ENCODE peak calls at places on chromosomes 16 and 17, in ten cellular contexts. One of them, this sample, is unnamed.
A peak's percentile ranks its signal among the peaks of the same experiment; 100 is the strongest.

GRCh38 chr17:81399481-81400153 is 4.4 kb downstream of the BAHCC1 start:
- DNase-seq in NCI-H1092: no peak
- DNase-seq in uterus: no peak
- DNase-seq in stimulated activated CD8-positive, alpha-beta memory T cell treated with anti-CD3 and anti-CD28 coated beads, Interleukin-12 subunit alpha, Interleukin-12 subunit beta, amount 100 ng/mL, for 4 hours: no peak
- DNase-seq in naive thymus-derived CD8-positive, alpha-beta T cell: no peak
- DNase-seq in NCI-H1048: no peak
- DNase-seq in activated naive CD8-positive, alpha-beta T cell treated with anti-CD3 and anti-CD28 coated beads for 36 hours: no peak
- DNase-seq in GM20000: peak; percentile 77
- DNase-seq in A172: no peak
- DNase-seq in KBM-7: no peak
- DNase-seq in this sample: no peak

GRCh38 chr16:3007059-3007956 is 5.4 kb upstream of the CLDN9 start:
- DNase-seq in NCI-H1092: no peak
- DNase-seq in uterus: no peak
- DNase-seq in stimulated activated CD8-positive, alpha-beta memory T cell treated with anti-CD3 and anti-CD28 coated beads, Interleukin-12 subunit alpha, Interleukin-12 subunit beta, amount 100 ng/mL, for 4 hours: no peak
- DNase-seq in naive thymus-derived CD8-positive, alpha-beta T cell: no peak
- DNase-seq in NCI-H1048: no peak
- DNase-seq in activated naive CD8-positive, alpha-beta T cell treated with anti-CD3 and anti-CD28 coated beads for 36 hours: no peak
- DNase-seq in GM20000: peak; percentile 59
- DNase-seq in A172: no peak
- DNase-seq in KBM-7: peak; percentile 80
- DNase-seq in this sample: no peak

GRCh38 chr16:11112723-11113348 is 143.2 kb downstream of the SOCS1 start:
- DNase-seq in NCI-H1092: peak; percentile 51
- DNase-seq in uterus: no peak
- DNase-seq in stimulated activated CD8-positive, alpha-beta memory T cell treated with anti-CD3 and anti-CD28 coated beads, Interleukin-12 subunit alpha, Interleukin-12 subunit beta, amount 100 ng/mL, for 4 hours: no peak
- DNase-seq in naive thymus-derived CD8-positive, alpha-beta T cell: no peak
- DNase-seq in NCI-H1048: no peak
- DNase-seq in activated naive CD8-positive, alpha-beta T cell treated with anti-CD3 and anti-CD28 coated beads for 36 hours: no peak
- DNase-seq in GM20000: no peak
- DNase-seq in A172: no peak
- DNase-seq in KBM-7: no peak
- DNase-seq in this sample: no peak

GRCh38 chr17:74274060-74274702 is at the start of gene DNAI2:
- DNase-seq in NCI-H1092: peak; percentile 55
- DNase-seq in uterus: no peak
- DNase-seq in stimulated activated CD8-positive, alpha-beta memory T cell treated with anti-CD3 and anti-CD28 coated beads, Interleukin-12 subunit alpha, Interleukin-12 subunit beta, amount 100 ng/mL, for 4 hours: no peak
- DNase-seq in naive thymus-derived CD8-positive, alpha-beta T cell: no peak
- DNase-seq in NCI-H1048: no peak
- DNase-seq in activated naive CD8-positive, alpha-beta T cell treated with anti-CD3 and anti-CD28 coated beads for 36 hours: peak; percentile 16
- DNase-seq in GM20000: no peak
- DNase-seq in A172: no peak
- DNase-seq in KBM-7: no peak
- DNase-seq in this sample: no peak

GRCh38 chr16:86414991-86415740 is 95.2 kb upstream of the FOXF1 start:
- DNase-seq in NCI-H1092: no peak
- DNase-seq in uterus: no peak
- DNase-seq in stimulated activated CD8-positive, alpha-beta memory T cell treated with anti-CD3 and anti-CD28 coated beads, Interleukin-12 subunit alpha, Interleukin-12 subunit beta, amount 100 ng/mL, for 4 hours: no peak
- DNase-seq in naive thymus-derived CD8-positive, alpha-beta T cell: no peak
- DNase-seq in NCI-H1048: no peak
- DNase-seq in activated naive CD8-positive, alpha-beta T cell treated with anti-CD3 and anti-CD28 coated beads for 36 hours: no peak
- DNase-seq in GM20000: no peak
- DNase-seq in A172: no peak
- DNase-seq in KBM-7: no peak
- DNase-seq in this sample: no peak

GRCh38 chr17:62064791-62065563 is at the start of gene MED13:
- DNase-seq in NCI-H1092: no peak
- DNase-seq in uterus: peak; percentile 56
- DNase-seq in stimulated activated CD8-positive, alpha-beta memory T cell treated with anti-CD3 and anti-CD28 coated beads, Interleukin-12 subunit alpha, Interleukin-12 subunit beta, amount 100 ng/mL, for 4 hours: peak; percentile 40
- DNase-seq in naive thymus-derived CD8-positive, alpha-beta T cell: peak; percentile 57
- DNase-seq in NCI-H1048: peak; percentile 6
- DNase-seq in activated naive CD8-positive, alpha-beta T cell treated with anti-CD3 and anti-CD28 coated beads for 36 hours: peak; percentile 57
- DNase-seq in GM20000: peak; percentile 77
- DNase-seq in A172: peak; percentile 21
- DNase-seq in KBM-7: peak; percentile 46
- DNase-seq in this sample: peak; percentile 45

GRCh38 chr17:82687375-82687861 is 11.1 kb downstream of the RAB40B start:
- DNase-seq in NCI-H1092: no peak
- DNase-seq in uterus: no peak
- DNase-seq in stimulated activated CD8-positive, alpha-beta memory T cell treated with anti-CD3 and anti-CD28 coated beads, Interleukin-12 subunit alpha, Interleukin-12 subunit beta, amount 100 ng/mL, for 4 hours: no peak
- DNase-seq in naive thymus-derived CD8-positive, alpha-beta T cell: no peak
- DNase-seq in NCI-H1048: peak; percentile 31
- DNase-seq in activated naive CD8-positive, alpha-beta T cell treated with anti-CD3 and anti-CD28 coated beads for 36 hours: no peak
- DNase-seq in GM20000: no peak
- DNase-seq in A172: no peak
- DNase-seq in KBM-7: no peak
- DNase-seq in this sample: no peak

GRCh38 chr16:5502467-5502869 is 404.9 kb upstream of the EEF2KMT start:
- DNase-seq in NCI-H1092: no peak
- DNase-seq in uterus: no peak
- DNase-seq in stimulated activated CD8-positive, alpha-beta memory T cell treated with anti-CD3 and anti-CD28 coated beads, Interleukin-12 subunit alpha, Interleukin-12 subunit beta, amount 100 ng/mL, for 4 hours: no peak
- DNase-seq in naive thymus-derived CD8-positive, alpha-beta T cell: no peak
- DNase-seq in NCI-H1048: no peak
- DNase-seq in activated naive CD8-positive, alpha-beta T cell treated with anti-CD3 and anti-CD28 coated beads for 36 hours: no peak
- DNase-seq in GM20000: no peak
- DNase-seq in A172: no peak
- DNase-seq in KBM-7: peak; percentile 21
- DNase-seq in this sample: no peak

GRCh38 chr16:23355106-23355670 is 53.1 kb downstream of the SCNN1B start:
- DNase-seq in NCI-H1092: no peak
- DNase-seq in uterus: no peak
- DNase-seq in stimulated activated CD8-positive, alpha-beta memory T cell treated with anti-CD3 and anti-CD28 coated beads, Interleukin-12 subunit alpha, Interleukin-12 subunit beta, amount 100 ng/mL, for 4 hours: no peak
- DNase-seq in naive thymus-derived CD8-positive, alpha-beta T cell: no peak
- DNase-seq in NCI-H1048: no peak
- DNase-seq in activated naive CD8-positive, alpha-beta T cell treated with anti-CD3 and anti-CD28 coated beads for 36 hours: no peak
- DNase-seq in GM20000: no peak
- DNase-seq in A172: no peak
- DNase-seq in KBM-7: no peak
- DNase-seq in this sample: no peak

GRCh38 chr16:14525596-14525995 is 104.5 kb downstream of the PARN start:
- DNase-seq in NCI-H1092: no peak
- DNase-seq in uterus: no peak
- DNase-seq in stimulated activated CD8-positive, alpha-beta memory T cell treated with anti-CD3 and anti-CD28 coated beads, Interleukin-12 subunit alpha, Interleukin-12 subunit beta, amount 100 ng/mL, for 4 hours: no peak
- DNase-seq in naive thymus-derived CD8-positive, alpha-beta T cell: no peak
- DNase-seq in NCI-H1048: no peak
- DNase-seq in activated naive CD8-positive, alpha-beta T cell treated with anti-CD3 and anti-CD28 coated beads for 36 hours: no peak
- DNase-seq in GM20000: no peak
- DNase-seq in A172: no peak
- DNase-seq in KBM-7: no peak
- DNase-seq in this sample: no peak

GRCh38 chr17:75902406-75902805 is 2.3 kb downstream of the MRPL38 start:
- DNase-seq in NCI-H1092: no peak
- DNase-seq in uterus: no peak
- DNase-seq in stimulated activated CD8-positive, alpha-beta memory T cell treated with anti-CD3 and anti-CD28 coated beads, Interleukin-12 subunit alpha, Interleukin-12 subunit beta, amount 100 ng/mL, for 4 hours: no peak
- DNase-seq in naive thymus-derived CD8-positive, alpha-beta T cell: no peak
- DNase-seq in NCI-H1048: no peak
- DNase-seq in activated naive CD8-positive, alpha-beta T cell treated with anti-CD3 and anti-CD28 coated beads for 36 hours: no peak
- DNase-seq in GM20000: no peak
- DNase-seq in A172: no peak
- DNase-seq in KBM-7: no peak
- DNase-seq in this sample: no peak

GRCh38 chr16:79176987-79177386 is 423.6 kb downstream of the MAF start:
- DNase-seq in NCI-H1092: no peak
- DNase-seq in uterus: no peak
- DNase-seq in stimulated activated CD8-positive, alpha-beta memory T cell treated with anti-CD3 and anti-CD28 coated beads, Interleukin-12 subunit alpha, Interleukin-12 subunit beta, amount 100 ng/mL, for 4 hours: peak; percentile 4
- DNase-seq in naive thymus-derived CD8-positive, alpha-beta T cell: no peak
- DNase-seq in NCI-H1048: no peak
- DNase-seq in activated naive CD8-positive, alpha-beta T cell treated with anti-CD3 and anti-CD28 coated beads for 36 hours: no peak
- DNase-seq in GM20000: no peak
- DNase-seq in A172: no peak
- DNase-seq in KBM-7: peak; percentile 72
- DNase-seq in this sample: no peak

GRCh38 chr16:17273142-17273561 is 197.6 kb downstream of the XYLT1 start:
- DNase-seq in NCI-H1092: no peak
- DNase-seq in uterus: no peak
- DNase-seq in stimulated activated CD8-positive, alpha-beta memory T cell treated with anti-CD3 and anti-CD28 coated beads, Interleukin-12 subunit alpha, Interleukin-12 subunit beta, amount 100 ng/mL, for 4 hours: no peak
- DNase-seq in naive thymus-derived CD8-positive, alpha-beta T cell: no peak
- DNase-seq in NCI-H1048: no peak
- DNase-seq in activated naive CD8-positive, alpha-beta T cell treated with anti-CD3 and anti-CD28 coated beads for 36 hours: peak; percentile 48
- DNase-seq in GM20000: peak; percentile 52
- DNase-seq in A172: peak; percentile 14
- DNase-seq in KBM-7: no peak
- DNase-seq in this sample: peak; percentile 70

GRCh38 chr16:75216127-75216526 is 2.7 kb upstream of the CTRB1 start:
- DNase-seq in NCI-H1092: no peak
- DNase-seq in uterus: no peak
- DNase-seq in stimulated activated CD8-positive, alpha-beta memory T cell treated with anti-CD3 and anti-CD28 coated beads, Interleukin-12 subunit alpha, Interleukin-12 subunit beta, amount 100 ng/mL, for 4 hours: no peak
- DNase-seq in naive thymus-derived CD8-positive, alpha-beta T cell: no peak
- DNase-seq in NCI-H1048: no peak
- DNase-seq in activated naive CD8-positive, alpha-beta T cell treated with anti-CD3 and anti-CD28 coated beads for 36 hours: no peak
- DNase-seq in GM20000: no peak
- DNase-seq in A172: no peak
- DNase-seq in KBM-7: no peak
- DNase-seq in this sample: no peak

GRCh38 chr16:77273-77806 is 685 bp upstream of the MPG start:
- DNase-seq in NCI-H1092: no peak
- DNase-seq in uterus: peak; percentile 64
- DNase-seq in stimulated activated CD8-positive, alpha-beta memory T cell treated with anti-CD3 and anti-CD28 coated beads, Interleukin-12 subunit alpha, Interleukin-12 subunit beta, amount 100 ng/mL, for 4 hours: no peak
- DNase-seq in naive thymus-derived CD8-positive, alpha-beta T cell: no peak
- DNase-seq in NCI-H1048: no peak
- DNase-seq in activated naive CD8-positive, alpha-beta T cell treated with anti-CD3 and anti-CD28 coated beads for 36 hours: peak; percentile 55
- DNase-seq in GM20000: peak; percentile 81
- DNase-seq in A172: no peak
- DNase-seq in KBM-7: peak; percentile 45
- DNase-seq in this sample: peak; percentile 78

GRCh38 chr17:27384261-27384701 is 72.0 kb upstream of the KSR1 start:
- DNase-seq in NCI-H1092: peak; percentile 33
- DNase-seq in uterus: peak; percentile 62
- DNase-seq in stimulated activated CD8-positive, alpha-beta memory T cell treated with anti-CD3 and anti-CD28 coated beads, Interleukin-12 subunit alpha, Interleukin-12 subunit beta, amount 100 ng/mL, for 4 hours: no peak
- DNase-seq in naive thymus-derived CD8-positive, alpha-beta T cell: no peak
- DNase-seq in NCI-H1048: no peak
- DNase-seq in activated naive CD8-positive, alpha-beta T cell treated with anti-CD3 and anti-CD28 coated beads for 36 hours: no peak
- DNase-seq in GM20000: no peak
- DNase-seq in A172: peak; percentile 98
- DNase-seq in KBM-7: no peak
- DNase-seq in this sample: no peak

GRCh38 chr16:165539-166374 is at the start of gene HBM:
- DNase-seq in NCI-H1092: no peak
- DNase-seq in uterus: no peak
- DNase-seq in stimulated activated CD8-positive, alpha-beta memory T cell treated with anti-CD3 and anti-CD28 coated beads, Interleukin-12 subunit alpha, Interleukin-12 subunit beta, amount 100 ng/mL, for 4 hours: no peak
- DNase-seq in naive thymus-derived CD8-positive, alpha-beta T cell: no peak
- DNase-seq in NCI-H1048: no peak
- DNase-seq in activated naive CD8-positive, alpha-beta T cell treated with anti-CD3 and anti-CD28 coated beads for 36 hours: peak; percentile 19
- DNase-seq in GM20000: peak; percentile 62
- DNase-seq in A172: no peak
- DNase-seq in KBM-7: no peak
- DNase-seq in this sample: no peak

GRCh38 chr16:84277244-84277823 is 17.3 kb upstream of the WFDC1 start:
- DNase-seq in NCI-H1092: peak; percentile 56
- DNase-seq in uterus: peak; percentile 35
- DNase-seq in stimulated activated CD8-positive, alpha-beta memory T cell treated with anti-CD3 and anti-CD28 coated beads, Interleukin-12 subunit alpha, Interleukin-12 subunit beta, amount 100 ng/mL, for 4 hours: peak; percentile 39
- DNase-seq in naive thymus-derived CD8-positive, alpha-beta T cell: peak; percentile 69
- DNase-seq in NCI-H1048: peak; percentile 14
- DNase-seq in activated naive CD8-positive, alpha-beta T cell treated with anti-CD3 and anti-CD28 coated beads for 36 hours: peak; percentile 63
- DNase-seq in GM20000: peak; percentile 73
- DNase-seq in A172: peak; percentile 63
- DNase-seq in KBM-7: peak; percentile 59
- DNase-seq in this sample: peak; percentile 61

GRCh38 chr16:49632111-49632797 is 223.7 kb downstream of the ZNF423 start:
- DNase-seq in NCI-H1092: no peak
- DNase-seq in uterus: no peak
- DNase-seq in stimulated activated CD8-positive, alpha-beta memory T cell treated with anti-CD3 and anti-CD28 coated beads, Interleukin-12 subunit alpha, Interleukin-12 subunit beta, amount 100 ng/mL, for 4 hours: no peak
- DNase-seq in naive thymus-derived CD8-positive, alpha-beta T cell: no peak
- DNase-seq in NCI-H1048: no peak
- DNase-seq in activated naive CD8-positive, alpha-beta T cell treated with anti-CD3 and anti-CD28 coated beads for 36 hours: no peak
- DNase-seq in GM20000: no peak
- DNase-seq in A172: no peak
- DNase-seq in KBM-7: no peak
- DNase-seq in this sample: no peak

GRCh38 chr17:83014297-83014696 is 65.1 kb upstream of the METRNL start:
- DNase-seq in NCI-H1092: no peak
- DNase-seq in uterus: no peak
- DNase-seq in stimulated activated CD8-positive, alpha-beta memory T cell treated with anti-CD3 and anti-CD28 coated beads, Interleukin-12 subunit alpha, Interleukin-12 subunit beta, amount 100 ng/mL, for 4 hours: no peak
- DNase-seq in naive thymus-derived CD8-positive, alpha-beta T cell: no peak
- DNase-seq in NCI-H1048: no peak
- DNase-seq in activated naive CD8-positive, alpha-beta T cell treated with anti-CD3 and anti-CD28 coated beads for 36 hours: no peak
- DNase-seq in GM20000: no peak
- DNase-seq in A172: no peak
- DNase-seq in KBM-7: no peak
- DNase-seq in this sample: no peak

GRCh38 chr16:31138621-31139578 is 3.4 kb upstream of the PRSS8 start:
- DNase-seq in NCI-H1092: no peak
- DNase-seq in uterus: no peak
- DNase-seq in stimulated activated CD8-positive, alpha-beta memory T cell treated with anti-CD3 and anti-CD28 coated beads, Interleukin-12 subunit alpha, Interleukin-12 subunit beta, amount 100 ng/mL, for 4 hours: no peak
- DNase-seq in naive thymus-derived CD8-positive, alpha-beta T cell: no peak
- DNase-seq in NCI-H1048: no peak
- DNase-seq in activated naive CD8-positive, alpha-beta T cell treated with anti-CD3 and anti-CD28 coated beads for 36 hours: no peak
- DNase-seq in GM20000: no peak
- DNase-seq in A172: peak; percentile 97
- DNase-seq in KBM-7: no peak
- DNase-seq in this sample: no peak